ENCODE peak calls at places on chromosome 7, in eight cellular contexts. R, N, U, F, C, S, V and M are unnamed samples. For H3K9me3, the result is how much of the 10 kb centered on the place peaks cover.

GRCh38 chr7:48637382-48637781 is 287.0 kb upstream of the CDC14C start:
- DNase-seq in R (no peak), N (peak), U (no peak), F (no peak), C (no peak), S (no peak), V (no peak), M (no peak)

GRCh38 chr7:74656421-74656910 is 1.1 kb upstream of the GTF2I start:
- DNase-seq in R (peak), N (peak), U (no peak), F (peak), C (peak), S (peak), V (peak), M (peak)

GRCh38 chr7:34247468-34247867 is 342.1 kb downstream of the BMPER start:
- DNase-seq in R (no peak), N (peak), U (no peak), F (no peak), C (no peak), S (no peak), V (no peak), M (no peak)

GRCh38 chr7:12594122-12594897 is 23.8 kb downstream of the SCIN start:
- DNase-seq in R (no peak), N (no peak), U (no peak), F (no peak), C (no peak), S (no peak), V (no peak), M (no peak)

GRCh38 chr7:65307651-65308299 is 65.9 kb upstream of the ZNF92 start:
- DNase-seq in R (peak), N (peak), U (no peak), F (no peak), C (peak), S (peak), V (peak), M (peak)

GRCh38 chr7:108253275-108254044 is 123.3 kb upstream of the LAMB4 start:
- DNase-seq in R (no peak), N (peak), U (no peak), F (no peak), C (no peak), S (no peak), V (no peak), M (no peak)

GRCh38 chr7:38660427-38661099 is 29.4 kb upstream of the AMPH start:
- DNase-seq in R (no peak), N (peak), U (no peak), F (no peak), C (no peak), S (peak), V (no peak), M (no peak)

GRCh38 chr7:100127866-100128601 is 1.3 kb downstream of the MBLAC1 start:
- DNase-seq in R (no peak), N (no peak), U (no peak), F (no peak), C (no peak), S (peak), V (no peak), M (no peak)

GRCh38 chr7:44291066-44291732 is 34.2 kb downstream of the CAMK2B start:
- DNase-seq in R (peak), N (peak), U (no peak), F (no peak), C (no peak), S (no peak), V (peak), M (peak)

GRCh38 chr7:67809586-67809985 is 813.0 kb downstream of the TYW1 start:
- DNase-seq in R (no peak), N (no peak), U (no peak), F (no peak), C (no peak), S (no peak), V (no peak), M (no peak)

GRCh38 chr7:94301024-94301588 is 93.6 kb upstream of the COL1A2 start:
- DNase-seq in R (peak), N (peak), U (no peak), F (peak), C (peak), S (peak), V (peak), M (peak)

GRCh38 chr7:43443380-43443779 is 139.5 kb upstream of the STK17A start:
- DNase-seq in R (no peak), N (no peak), U (no peak), F (no peak), C (no peak), S (no peak), V (no peak), M (no peak)

GRCh38 chr7:1175967-1176851 is 16.2 kb upstream of the ZFAND2A start:
- DNase-seq in R (peak), N (peak), U (peak), F (peak), C (peak), S (peak), V (peak), M (peak)

GRCh38 chr7:75758491-75758890 is 13.5 kb downstream of the CCL26 start:
- DNase-seq in R (no peak), N (no peak), U (no peak), F (no peak), C (no peak), S (no peak), V (no peak), M (no peak)

GRCh38 chr7:74057216-74057925 is 26.2 kb upstream of the LIMK1 start:
- DNase-seq in R (no peak), N (no peak), U (no peak), F (no peak), C (no peak), S (no peak), V (no peak), M (no peak)

DNA sequence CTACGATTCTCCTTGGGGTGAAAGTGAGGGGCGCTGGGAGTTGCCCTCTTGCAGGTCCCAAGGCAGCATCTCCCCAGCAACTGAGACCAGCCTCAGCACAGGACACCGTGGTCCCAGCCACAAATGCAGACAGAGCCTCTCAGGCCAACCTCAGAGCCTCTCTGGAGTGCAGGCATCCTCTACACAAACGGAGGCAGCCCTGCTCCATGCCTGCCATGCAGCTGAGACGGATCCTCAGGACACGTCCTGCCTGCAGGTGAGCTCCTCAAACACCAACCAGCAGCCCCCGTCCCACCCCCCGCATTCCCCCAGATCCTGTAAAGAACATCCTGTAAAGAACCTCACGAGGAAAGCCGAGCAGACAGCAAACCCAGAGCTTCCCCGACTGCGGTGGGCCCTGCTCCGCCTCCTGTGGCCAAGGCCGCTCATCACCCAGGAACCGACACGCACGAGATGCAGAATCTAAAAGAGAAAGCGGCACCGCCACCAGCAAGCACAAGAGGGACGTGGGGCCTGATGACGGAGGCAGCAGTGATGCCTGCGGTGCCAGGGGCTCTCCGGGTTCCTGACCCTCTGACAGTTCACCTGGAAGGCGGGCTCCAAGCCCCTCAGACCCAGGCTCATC is 186.9 kb downstream of the PTPRN2 start:
- DNase-seq in R (no peak), N (no peak), U (no peak), F (no peak), C (no peak), S (no peak), V (no peak), M (no peak)
- H3K27ac ChIP-seq in R (no peak), N (no peak), U (no peak), F (no peak), C (no peak), S (no peak), V (no peak), M (no peak)

GRCh38 chr7:20786049-20786412 is 655 bp downstream of the SP8 start:
- DNase-seq in R (no peak), N (no peak), U (no peak), F (no peak), C (no peak), S (no peak), V (no peak), M (no peak)

GRCh38 chr7:20786421-20786778 is 286 bp downstream of the SP8 start:
- DNase-seq in R (no peak), N (no peak), U (no peak), F (no peak), C (no peak), S (no peak), V (no peak), M (no peak)

GRCh38 chr7:20785211-20786048 is 1.3 kb downstream of the SP8 start:
- DNase-seq in R (no peak), N (no peak), U (no peak), F (no peak), C (peak), S (peak), V (no peak), M (no peak)

GRCh38 chr7:20787658-20788057 is 972 bp upstream of the SP8 start:
- DNase-seq in R (no peak), N (no peak), U (no peak), F (no peak), C (no peak), S (no peak), V (no peak), M (no peak)

DNA sequence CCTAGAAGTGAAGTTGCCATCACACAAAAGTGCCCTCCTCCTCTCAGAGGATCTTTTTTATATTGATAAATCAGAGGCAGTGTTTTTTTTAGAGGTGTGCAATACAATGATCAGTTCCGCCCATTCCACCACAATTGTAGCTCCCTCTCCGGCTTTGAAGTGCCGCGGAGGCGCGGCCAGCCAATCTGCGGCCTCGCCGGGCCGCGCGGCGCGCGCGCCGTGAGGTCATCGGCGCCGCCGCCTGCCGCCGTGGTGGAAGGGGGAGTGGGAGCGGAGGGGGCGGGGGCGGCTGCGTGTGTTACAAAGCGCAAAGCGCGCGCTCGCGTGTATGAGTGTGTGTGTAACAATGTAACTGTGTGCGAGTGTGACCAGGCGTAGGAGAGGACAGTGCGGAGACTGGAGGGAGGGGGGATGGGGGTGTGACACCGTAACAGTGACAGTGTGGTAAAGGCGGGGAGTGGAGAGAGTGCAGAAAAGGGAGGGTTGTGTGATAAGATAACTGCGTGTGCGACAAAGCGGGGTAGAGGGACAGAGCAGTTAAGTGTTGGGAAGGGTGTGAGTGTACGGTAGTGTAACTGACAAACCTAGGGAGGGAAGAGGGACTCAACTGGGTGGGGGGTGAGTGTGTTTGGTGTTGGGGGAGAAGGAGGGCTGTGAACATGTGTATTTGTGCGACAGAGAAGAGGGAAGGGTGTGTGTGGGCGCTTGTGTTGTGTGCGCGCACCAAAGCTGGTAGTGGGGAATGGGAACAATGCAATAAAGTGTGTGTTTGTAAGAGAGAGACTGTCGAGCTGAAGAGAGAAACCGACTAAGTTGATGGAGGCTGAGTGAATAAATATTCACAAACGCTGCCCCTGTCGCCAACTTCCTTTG is at the start of gene SP8:
- DNase-seq in R (no peak), N (no peak), U (no peak), F (no peak), C (peak), S (peak), V (no peak), M (no peak)
- H3K4me3 ChIP-seq in R (no peak), N (peak), U (peak), F (no peak), C (peak), S (peak), V (peak), M (no peak)

DNA sequence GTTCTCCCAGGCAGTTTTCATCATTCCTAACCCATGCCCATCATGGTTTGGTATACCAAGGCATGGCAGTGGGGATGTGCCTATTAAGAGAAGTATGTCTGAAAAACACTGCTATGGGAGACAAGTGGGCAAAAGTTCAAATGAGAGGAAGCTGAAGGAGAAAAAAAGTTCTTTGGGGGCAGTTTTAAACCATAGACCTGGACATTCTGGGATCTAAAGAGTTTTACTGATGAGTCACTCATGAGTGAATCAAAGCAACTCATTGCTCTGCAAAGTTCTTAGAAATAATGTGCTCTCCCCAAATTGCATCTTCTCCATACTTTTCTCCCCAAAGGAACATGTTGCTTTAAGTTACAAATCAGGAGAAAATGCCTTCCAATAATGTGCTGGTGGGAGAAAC is 256.9 kb upstream of the MTPN start:
- DNase-seq in R (no peak), N (peak), U (no peak), F (no peak), C (no peak), S (no peak), V (no peak), M (no peak)
- H3K9me3 ChIP-seq in R (under half), N (under half), U (under half), F (under half), C (under half), S (under half), V (under half), M (under half)

GRCh38 chr7:28330384-28331070 is 81.8 kb upstream of the CREB5 start:
- DNase-seq in R (no peak), N (no peak), U (no peak), F (no peak), C (no peak), S (no peak), V (no peak), M (no peak)
- H3K27ac ChIP-seq in R (no peak), N (no peak), U (peak), F (no peak), C (no peak), S (no peak), V (no peak), M (no peak)

DNA sequence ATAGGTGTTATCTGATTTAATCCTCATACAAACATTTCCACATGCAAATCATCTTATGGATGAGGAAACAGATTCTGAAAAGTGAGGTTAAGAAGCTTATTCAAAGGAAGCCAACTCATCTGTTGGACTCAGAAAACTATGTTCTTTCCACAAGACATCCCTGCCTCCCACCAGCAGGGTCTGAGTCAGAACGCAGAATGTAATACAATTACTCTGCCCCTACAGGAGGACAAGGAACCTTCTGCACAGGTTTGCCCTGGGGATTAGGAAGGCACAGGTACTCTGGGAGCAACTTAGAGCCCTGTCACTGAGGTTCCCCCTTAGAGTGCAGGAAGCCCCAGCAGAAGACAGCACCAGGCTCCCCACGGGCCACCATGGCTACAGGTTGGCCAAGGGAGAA is 255.7 kb downstream of the TNS3 start:
- DNase-seq in R (no peak), N (peak), U (no peak), F (no peak), C (no peak), S (peak), V (no peak), M (no peak)
- H3K4me3 ChIP-seq in R (no peak), N (peak), U (no peak), F (no peak), C (no peak), S (no peak), V (peak), M (peak)

DNA sequence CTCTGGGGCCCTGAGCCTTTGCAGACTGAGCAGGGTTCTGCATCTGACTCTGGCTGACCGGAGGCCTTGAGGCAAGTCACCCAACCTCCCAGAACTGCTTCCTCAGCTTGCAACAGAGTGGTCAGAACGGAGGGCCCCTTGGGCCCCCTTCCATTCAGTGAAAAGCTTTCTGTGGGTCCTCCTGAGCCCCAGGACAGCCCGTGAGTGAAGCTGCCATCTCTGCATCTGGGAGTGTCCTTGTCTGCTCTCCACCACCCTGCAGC is 224.7 kb downstream of the DNAJB6 start:
- DNase-seq in R (no peak), N (no peak), U (no peak), F (no peak), C (no peak), S (no peak), V (no peak), M (no peak)
- H3K9me3 ChIP-seq in R (under half), N (under half), U (under half), F (under half), C (under half), S (under half), V (under half), M (under half)

DNA sequence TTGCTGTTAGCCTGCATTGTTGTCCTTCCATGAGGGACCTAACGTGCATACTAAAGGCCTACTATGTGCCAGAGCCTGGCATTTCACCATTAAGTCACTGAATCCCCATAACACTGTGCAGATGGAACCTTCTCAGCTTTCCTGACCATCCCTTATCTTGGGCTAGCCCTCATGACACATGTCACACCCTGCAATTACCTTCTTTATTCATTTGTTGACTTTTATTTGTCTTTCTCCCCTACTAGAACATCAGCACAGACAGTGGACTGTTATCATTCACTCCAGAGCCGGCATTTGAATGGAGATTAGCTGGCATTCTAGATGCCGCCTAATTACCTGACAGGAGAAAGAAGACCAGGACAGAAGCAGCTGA is 471.1 kb upstream of the GALNT17 start:
- DNase-seq in R (no peak), N (no peak), U (no peak), F (no peak), C (no peak), S (no peak), V (no peak), M (no peak)
- H3K27ac ChIP-seq in R (no peak), N (no peak), U (no peak), F (no peak), C (no peak), S (no peak), V (no peak), M (no peak)